ENCODE peak calls at places on chromosomes 4 and X, in five cellular contexts. J is suprapubic skin, H is neural crest cell, Z is nephron progenitor cell, C is neural progenitor cell. X is an unnamed sample.

GRCh38 chr4:52103314-52103713 is 52.2 kb downstream of the SPATA18 start:
- DNase-seq in J (no peak), H (no peak), Z (no peak), C (peak; percentile 65), X (no peak)

GRCh38 chr4:125994430-125994829 is 679.7 kb downstream of the FAT4 start:
- DNase-seq in J (no peak), H (no peak), Z (no peak), C (no peak), X (no peak)

GRCh38 chr4:37482236-37482635 is 203.9 kb downstream of the RELL1 start:
- DNase-seq in J (no peak), H (no peak), Z (no peak), C (no peak), X (no peak)

GRCh38 chrX:148049441-148049840 is 68.3 kb downstream of the FMR1NB start:
- DNase-seq in J (no peak), H (no peak), Z (peak; percentile 9), C (peak; percentile 56), X (no peak)

GRCh38 chr4:95105983-95106382 is 348.2 kb downstream of the BMPR1B start:
- DNase-seq in J (no peak), H (no peak), Z (no peak), C (no peak), X (no peak)

GRCh38 chr4:10283761-10284160 is 167.2 kb upstream of the WDR1 start:
- DNase-seq in J (no peak), H (no peak), Z (no peak), C (no peak), X (no peak)

GRCh38 chr4:15238720-15239119 is 189.1 kb upstream of the C1QTNF7 start:
- DNase-seq in J (no peak), H (peak; percentile 23), Z (peak; percentile 39), C (peak; percentile 60), X (no peak)

GRCh38 chr4:64341711-64342110 is 67.5 kb downstream of the TECRL start:
- DNase-seq in J (no peak), H (no peak), Z (no peak), C (no peak), X (no peak)

GRCh38 chrX:121000589-121000988 is 15.0 kb upstream of the CT47A1 start:
- DNase-seq in J (no peak), H (no peak), Z (no peak), C (peak; percentile 13), X (no peak)

GRCh38 chr4:169351860-169352259 is 81.1 kb upstream of the SH3RF1 start:
- DNase-seq in J (no peak), H (no peak), Z (no peak), C (peak; percentile 50), X (no peak)

GRCh38 chr4:80922951-80923350 is 107.6 kb upstream of the BMP3 start:
- DNase-seq in J (no peak), H (no peak), Z (no peak), C (peak; percentile 2), X (no peak)

GRCh38 chr4:76562851-76563803 is 128.1 kb downstream of the SHROOM3 start:
- DNase-seq in J (no peak), H (no peak), Z (no peak), C (no peak), X (no peak)

GRCh38 chrX:9429767-9430166 is 35.1 kb upstream of the TBL1X start:
- DNase-seq in J (no peak), H (no peak), Z (no peak), C (no peak), X (no peak)

DNA sequence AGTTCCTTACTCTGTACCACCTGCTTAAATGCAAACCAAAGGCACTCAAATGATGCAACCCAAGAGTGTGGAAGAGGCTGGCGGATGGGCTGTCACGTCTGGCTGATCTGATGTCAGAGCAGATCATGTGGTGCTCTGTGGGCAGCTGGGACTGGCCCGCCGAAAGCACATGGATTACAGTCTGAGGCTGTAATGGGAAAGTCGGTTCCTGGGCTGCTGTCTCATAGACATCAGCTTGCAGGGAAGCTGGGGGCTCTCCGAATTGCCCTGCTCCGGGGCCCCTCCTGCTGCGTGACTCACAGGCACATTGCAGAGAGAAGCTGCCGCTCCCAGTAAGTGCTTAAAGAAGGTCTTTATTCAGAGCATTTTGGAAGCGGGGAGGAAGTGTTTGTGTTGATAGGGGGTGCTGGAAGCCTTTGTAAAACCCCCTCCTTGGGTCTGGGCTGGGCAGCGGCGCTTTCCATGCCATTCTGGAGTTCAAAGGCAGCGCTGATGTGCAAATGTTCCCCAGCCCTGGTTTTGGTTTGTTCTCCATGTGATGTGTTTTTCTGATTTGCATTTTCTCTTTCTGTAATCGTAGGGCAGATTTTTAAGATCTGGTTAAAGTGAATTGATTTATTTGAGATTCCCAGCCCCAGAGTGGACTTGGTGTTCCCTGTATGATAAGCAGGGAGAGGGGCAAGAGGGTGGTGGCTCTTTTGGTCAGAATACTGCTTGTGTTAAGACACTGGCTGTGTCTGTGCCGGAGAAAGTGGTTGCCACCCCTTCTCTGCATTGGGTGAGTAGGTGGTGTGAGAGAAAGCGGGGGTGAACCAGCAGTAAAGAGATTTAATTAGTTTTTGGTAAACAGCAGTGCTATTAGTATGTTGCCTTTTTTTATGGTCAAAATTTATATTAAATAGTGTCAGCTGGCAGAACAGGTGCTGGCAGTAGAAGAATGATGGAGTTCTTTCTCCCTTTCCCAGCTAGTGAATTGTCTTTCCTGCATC is 181.3 kb downstream of the LARP7 start:
- DNase-seq in J (peak; percentile 89), H (peak; percentile 52), Z (peak; percentile 66), C (peak; percentile 89), X (peak; percentile 46)
- TF ChIP-seq CTCF in J (no peak), H (no peak), Z (no peak), C (no peak), X (no peak)

GRCh38 chr4:163356104-163356503 is 12.4 kb downstream of the NPY5R start:
- DNase-seq in J (no peak), H (no peak), Z (no peak), C (no peak), X (no peak)
- TF ChIP-seq CTCF in J (no peak), H (peak; percentile 29), Z (no peak), C (no peak), X (no peak)

GRCh38 chr4:1234811-1235292 is 14.1 kb downstream of the CTBP1 start:
- DNase-seq in J (peak; percentile 64), H (no peak), Z (no peak), C (no peak), X (no peak)

GRCh38 chr4:1234296-1234695 is 14.6 kb downstream of the CTBP1 start:
- DNase-seq in J (peak; percentile 65), H (no peak), Z (no peak), C (no peak), X (no peak)

GRCh38 chr4:1235381-1236102 is 13.4 kb downstream of the CTBP1 start:
- DNase-seq in J (peak; percentile 44), H (no peak), Z (no peak), C (no peak), X (no peak)

GRCh38 chr4:1232661-1233621 is 16.0 kb downstream of the CTBP1 start:
- DNase-seq in J (peak; percentile 67), H (peak; percentile 56), Z (peak; percentile 61), C (peak; percentile 26), X (no peak)

DNA sequence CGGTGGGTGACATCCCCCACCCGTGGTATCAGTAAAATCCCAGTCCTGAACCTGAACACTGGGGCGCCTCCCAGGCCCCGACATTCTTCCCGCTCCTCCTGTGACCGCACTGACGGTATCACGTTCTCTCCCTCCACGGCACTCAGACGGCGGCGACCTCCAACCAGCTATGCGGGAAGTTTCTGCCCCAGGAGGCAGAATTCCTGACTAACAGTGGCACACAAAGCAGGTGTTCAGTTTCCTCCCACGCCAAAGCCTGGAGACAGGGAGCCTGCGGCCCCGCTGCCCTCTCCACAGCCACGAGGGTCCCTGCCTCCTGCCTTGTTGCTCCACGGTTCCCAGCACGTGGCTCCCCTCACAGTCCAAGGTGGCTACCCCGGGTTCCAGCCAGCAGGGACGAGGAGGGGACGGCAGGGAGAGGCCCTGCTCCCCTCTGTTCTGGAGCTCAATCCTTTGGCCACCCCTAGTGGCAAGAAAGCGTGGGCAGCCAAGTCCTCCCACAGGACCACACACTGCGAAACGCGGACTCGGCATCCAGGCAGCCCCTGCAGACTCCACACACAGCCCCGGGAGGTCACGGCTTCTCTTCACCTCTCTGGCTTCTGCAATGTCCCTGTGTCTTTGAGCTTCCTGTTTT is 15.2 kb downstream of the CTBP1 start:
- DNase-seq in J (peak; percentile 65), H (no peak), Z (peak; percentile 3), C (no peak), X (no peak)
- TF ChIP-seq CTCF in J (no peak), H (peak; percentile 23), Z (no peak), C (no peak), X (no peak)

GRCh38 chr4:23934915-23935314 is 45.1 kb upstream of the PPARGC1A start:
- DNase-seq in J (peak; percentile 89), H (no peak), Z (no peak), C (no peak), X (no peak)
- TF ChIP-seq CTCF in J (no peak), H (no peak), Z (no peak), C (no peak), X (no peak)

DNA sequence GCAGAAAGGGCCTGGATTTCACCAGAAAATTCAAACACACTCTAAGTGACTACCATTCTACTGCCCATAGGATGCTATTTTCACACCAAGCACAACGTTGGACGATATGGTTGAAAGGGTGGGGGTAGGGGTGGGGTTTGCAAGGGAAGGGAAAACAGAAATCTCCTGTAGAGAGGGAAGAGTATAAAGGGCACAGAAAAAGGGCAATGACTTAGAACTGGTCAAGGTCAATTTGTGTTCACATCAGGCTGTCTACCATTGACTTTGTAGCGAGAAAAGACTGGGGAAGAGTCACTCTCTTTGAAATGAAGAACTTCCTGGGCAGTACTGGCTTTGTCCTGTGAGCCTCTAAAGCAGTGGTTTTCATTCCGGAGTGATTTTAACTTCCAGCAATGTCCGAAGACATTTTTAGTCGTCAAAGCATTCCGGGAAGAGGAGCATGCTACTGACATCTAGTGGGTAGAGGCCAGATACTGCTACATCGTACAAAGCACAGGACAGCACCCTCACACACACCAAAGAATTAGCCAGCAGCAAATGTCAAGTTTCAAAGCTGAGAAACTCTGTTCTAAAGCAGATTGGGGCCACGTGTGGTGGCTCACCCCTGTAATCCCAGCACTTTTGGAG is 48.4 kb upstream of the SLC7A3 start:
- DNase-seq in J (no peak), H (no peak), Z (no peak), C (peak; percentile 50), X (no peak)
- TF ChIP-seq CTCF in J (no peak), H (peak; percentile 47), Z (peak; percentile 9), C (peak; percentile 49), X (no peak)

GRCh38 chr4:83905952-83906351 is 370.0 kb downstream of the GPAT3 start:
- DNase-seq in J (no peak), H (peak; percentile 17), Z (peak; percentile 29), C (peak; percentile 77), X (no peak)
- TF ChIP-seq CTCF in J (no peak), H (peak; percentile 59), Z (peak; percentile 53), C (peak; percentile 79), X (no peak)

X was measured in omental fat pad.